ENCODE peak calls at places on chromosomes 13 and 19, in five cellular contexts. Q is fibroblast of mammary gland, K is COR-L47, A is MCF 10A, B is NCI-H1930. W is an unnamed sample.

GRCh38 chr13:44303681-44304432 is 69.8 kb upstream of the SERP2 start:
- DNase-seq in Q (peak; percentile 33), K (peak; percentile 44), A (no peak), B (peak; percentile 32), W (no peak)

GRCh38 chr13:23367907-23368306 is 65.6 kb downstream of the SACS start:
- DNase-seq in Q (no peak), K (no peak), A (no peak), B (no peak), W (no peak)

GRCh38 chr13:39783051-39783450 is 127.6 kb downstream of the COG6 start:
- DNase-seq in Q (peak; percentile 28), K (no peak), A (peak; percentile 36), B (no peak), W (no peak)

GRCh38 chr19:39413903-39414608 is 1.6 kb downstream of the PLEKHG2 start:
- DNase-seq in Q (peak; percentile 39), K (no peak), A (no peak), B (no peak), W (no peak)

GRCh38 chr19:54489766-54490165 is 12.9 kb upstream of the LAIR2 start:
- DNase-seq in Q (no peak), K (no peak), A (no peak), B (no peak), W (no peak)

GRCh38 chr19:39428309-39429112 is 7.2 kb downstream of the RPS16 start:
- DNase-seq in Q (peak; percentile 89), K (no peak), A (no peak), B (no peak), W (no peak)

GRCh38 chr13:22014469-22014868 is 343.6 kb downstream of the FGF9 start:
- DNase-seq in Q (no peak), K (no peak), A (no peak), B (no peak), W (no peak)

GRCh38 chr13:109789262-109789661 is 2.9 kb upstream of the IRS2 start:
- DNase-seq in Q (no peak), K (peak; percentile 10), A (peak; percentile 41), B (no peak), W (no peak)

W was measured in HEK293T.